ENCODE peak calls at places on chromosomes 1 and 21, in nine cellular contexts. Q is esophagus squamous epithelium, N is fibroblast of lung, C is NCI-H1694, I is A549, M is GM12865, B is right cardiac atrium, P is pulmonary artery endothelial cell, Y is GM12864. E is an unnamed sample.

GRCh38 chr1:27598902-27599528 is 4.9 kb downstream of the AHDC1 start:
- DNase-seq in P (peak), Y (no peak), I (no peak), C (no peak), N (peak), Q (no peak), B (peak), M (no peak), E (peak)

GRCh38 chr1:27469334-27469733 is 20.6 kb downstream of the WASF2 start:
- DNase-seq in I (no peak), C (no peak), B (no peak), N (peak), M (no peak), P (no peak), Y (no peak), Q (no peak), E (no peak)

GRCh38 chr21:31293986-31294385 is 50.1 kb downstream of the TIAM1 start:
- DNase-seq in M (no peak), B (no peak), C (no peak), Y (no peak), Q (no peak), I (no peak), N (peak), P (no peak), E (peak)

GRCh38 chr1:22373252-22373651 is 78.4 kb upstream of the ZBTB40 start:
- DNase-seq in C (no peak), I (no peak), B (no peak), Q (no peak), N (no peak), Y (no peak), P (no peak), M (no peak), E (no peak)

GRCh38 chr21:14995695-14996490 is 68.9 kb downstream of the NRIP1 start:
- DNase-seq in Q (no peak), C (no peak), M (no peak), I (no peak), Y (no peak), N (peak), P (peak), B (no peak), E (peak)

GRCh38 chr1:226983247-226983997 is 43.3 kb downstream of the COQ8A start:
- DNase-seq in P (no peak), M (no peak), Y (no peak), B (peak), Q (no peak), I (no peak), C (no peak), N (no peak), E (no peak)

GRCh38 chr1:111736548-111737215 is 2.5 kb downstream of the INKA2 start:
- DNase-seq in N (peak), P (no peak), Q (no peak), Y (no peak), C (peak), M (no peak), B (peak), I (no peak), E (peak)

GRCh38 chr1:93474291-93474690 is 26.4 kb downstream of the FNBP1L start:
- DNase-seq in P (no peak), B (no peak), Q (no peak), Y (no peak), M (no peak), C (no peak), I (no peak), N (no peak), E (no peak)

GRCh38 chr1:175319112-175319911 is 126.7 kb upstream of the KIAA0040 start:
- DNase-seq in B (peak), Q (no peak), P (peak), M (peak), Y (peak), N (peak), I (peak), C (peak), E (peak)

GRCh38 chr1:161706483-161707347 is at the start of gene FCRLA:
- DNase-seq in C (no peak), Y (peak), N (peak), P (no peak), M (peak), B (no peak), Q (no peak), I (no peak), E (peak)

GRCh38 chr1:96927125-96927524 is 205.5 kb downstream of the PTBP2 start:
- DNase-seq in P (no peak), Q (no peak), I (no peak), Y (no peak), B (no peak), N (peak), M (no peak), C (no peak), E (no peak)

GRCh38 chr21:44511219-44511937 is 28.6 kb downstream of the KRTAP10-1 start:
- DNase-seq in Q (no peak), N (no peak), Y (no peak), B (peak), I (no peak), P (no peak), M (no peak), C (no peak), E (no peak)

GRCh38 chr1:56712150-56712549 is 67.0 kb downstream of the PRKAA2 start:
- DNase-seq in C (no peak), M (no peak), N (no peak), P (no peak), B (no peak), Q (no peak), I (no peak), Y (no peak), E (no peak)

GRCh38 chr1:81186271-81186670 is 614.5 kb upstream of the ADGRL2 start:
- DNase-seq in Q (no peak), P (no peak), M (no peak), N (no peak), B (no peak), I (no peak), Y (no peak), C (no peak), E (no peak)

GRCh38 chr1:203915811-203916210 is 54.4 kb downstream of the SNRPE start:
- DNase-seq in B (no peak), Q (no peak), N (peak), Y (no peak), I (peak), M (no peak), C (no peak), P (no peak), E (no peak)

E was measured in A673.